ENCODE peak calls at places on chromosomes 3 and 15, in seven cellular contexts. One of them, this sample, is unnamed.

GRCh38 chr15:20358066-20358780 is 183.4 kb downstream of the GOLGA6L6 start:
- DNase-seq in fibroblast of pulmonary artery: no peak
- DNase-seq in cardiac muscle cell: no peak
- DNase-seq in brain microvascular endothelial cell: no peak
- DNase-seq in cardiac fibroblast: no peak
- DNase-seq in dorsolateral prefrontal cortex: peak
- DNase-seq in upper lobe of right lung: peak
- DNase-seq in this sample: peak

GRCh38 chr15:75836953-75837321 is 6.3 kb upstream of the UBE2Q2 start:
- DNase-seq in dorsolateral prefrontal cortex: no peak
- DNase-seq in cardiac fibroblast: peak
- DNase-seq in upper lobe of right lung: no peak
- DNase-seq in cardiac muscle cell: peak
- DNase-seq in fibroblast of pulmonary artery: peak
- DNase-seq in brain microvascular endothelial cell: peak
- DNase-seq in this sample: peak

GRCh38 chr3:101936419-101937331 is 87.4 kb downstream of the NFKBIZ start:
- DNase-seq in brain microvascular endothelial cell: peak
- DNase-seq in fibroblast of pulmonary artery: peak
- DNase-seq in cardiac muscle cell: peak
- DNase-seq in dorsolateral prefrontal cortex: no peak
- DNase-seq in upper lobe of right lung: no peak
- DNase-seq in cardiac fibroblast: peak
- DNase-seq in this sample: no peak

GRCh38 chr3:9168230-9168629 is 81.2 kb downstream of the SRGAP3 start:
- DNase-seq in dorsolateral prefrontal cortex: no peak
- DNase-seq in fibroblast of pulmonary artery: no peak
- DNase-seq in cardiac fibroblast: no peak
- DNase-seq in brain microvascular endothelial cell: no peak
- DNase-seq in cardiac muscle cell: no peak
- DNase-seq in upper lobe of right lung: no peak
- DNase-seq in this sample: no peak

GRCh38 chr15:58401991-58402649 is 29.7 kb upstream of the LIPC start:
- DNase-seq in dorsolateral prefrontal cortex: no peak
- DNase-seq in upper lobe of right lung: no peak
- DNase-seq in brain microvascular endothelial cell: no peak
- DNase-seq in cardiac fibroblast: peak
- DNase-seq in cardiac muscle cell: peak
- DNase-seq in fibroblast of pulmonary artery: peak
- DNase-seq in this sample: no peak

GRCh38 chr3:155024006-155024638 is 56.0 kb upstream of the MME start:
- DNase-seq in cardiac muscle cell: peak
- DNase-seq in dorsolateral prefrontal cortex: no peak
- DNase-seq in cardiac fibroblast: peak
- DNase-seq in brain microvascular endothelial cell: peak
- DNase-seq in upper lobe of right lung: no peak
- DNase-seq in fibroblast of pulmonary artery: peak
- DNase-seq in this sample: no peak

GRCh38 chr3:64291956-64292355 is 66.7 kb upstream of the PRICKLE2 start:
- DNase-seq in fibroblast of pulmonary artery: peak
- DNase-seq in cardiac fibroblast: peak
- DNase-seq in upper lobe of right lung: no peak
- DNase-seq in cardiac muscle cell: peak
- DNase-seq in brain microvascular endothelial cell: peak
- DNase-seq in dorsolateral prefrontal cortex: no peak
- DNase-seq in this sample: no peak

GRCh38 chr3:129360224-129360623 is 68.2 kb downstream of the EFCAB12 start:
- DNase-seq in cardiac muscle cell: no peak
- DNase-seq in brain microvascular endothelial cell: no peak
- DNase-seq in cardiac fibroblast: no peak
- DNase-seq in fibroblast of pulmonary artery: no peak
- DNase-seq in upper lobe of right lung: no peak
- DNase-seq in dorsolateral prefrontal cortex: no peak
- DNase-seq in this sample: no peak

GRCh38 chr3:21170964-21171363 is 580.0 kb downstream of the ZNF385D start:
- DNase-seq in brain microvascular endothelial cell: peak
- DNase-seq in fibroblast of pulmonary artery: peak
- DNase-seq in cardiac fibroblast: peak
- DNase-seq in cardiac muscle cell: peak
- DNase-seq in dorsolateral prefrontal cortex: no peak
- DNase-seq in upper lobe of right lung: no peak
- DNase-seq in this sample: no peak

GRCh38 chr3:61669676-61670299 is 108.4 kb downstream of the PTPRG start:
- DNase-seq in dorsolateral prefrontal cortex: no peak
- DNase-seq in brain microvascular endothelial cell: no peak
- DNase-seq in cardiac muscle cell: no peak
- DNase-seq in upper lobe of right lung: no peak
- DNase-seq in cardiac fibroblast: no peak
- DNase-seq in fibroblast of pulmonary artery: no peak
- DNase-seq in this sample: no peak

GRCh38 chr15:68595761-68596160 is 17.0 kb downstream of the CORO2B start:
- DNase-seq in cardiac muscle cell: no peak
- DNase-seq in fibroblast of pulmonary artery: no peak
- DNase-seq in cardiac fibroblast: no peak
- DNase-seq in upper lobe of right lung: no peak
- DNase-seq in brain microvascular endothelial cell: no peak
- DNase-seq in dorsolateral prefrontal cortex: no peak
- DNase-seq in this sample: no peak

GRCh38 chr3:61560452-61561373 is 658 bp upstream of the PTPRG start:
- DNase-seq in upper lobe of right lung: peak
- DNase-seq in dorsolateral prefrontal cortex: peak
- DNase-seq in cardiac muscle cell: peak
- DNase-seq in brain microvascular endothelial cell: peak
- DNase-seq in cardiac fibroblast: peak
- DNase-seq in fibroblast of pulmonary artery: peak
- DNase-seq in this sample: no peak

DNA sequence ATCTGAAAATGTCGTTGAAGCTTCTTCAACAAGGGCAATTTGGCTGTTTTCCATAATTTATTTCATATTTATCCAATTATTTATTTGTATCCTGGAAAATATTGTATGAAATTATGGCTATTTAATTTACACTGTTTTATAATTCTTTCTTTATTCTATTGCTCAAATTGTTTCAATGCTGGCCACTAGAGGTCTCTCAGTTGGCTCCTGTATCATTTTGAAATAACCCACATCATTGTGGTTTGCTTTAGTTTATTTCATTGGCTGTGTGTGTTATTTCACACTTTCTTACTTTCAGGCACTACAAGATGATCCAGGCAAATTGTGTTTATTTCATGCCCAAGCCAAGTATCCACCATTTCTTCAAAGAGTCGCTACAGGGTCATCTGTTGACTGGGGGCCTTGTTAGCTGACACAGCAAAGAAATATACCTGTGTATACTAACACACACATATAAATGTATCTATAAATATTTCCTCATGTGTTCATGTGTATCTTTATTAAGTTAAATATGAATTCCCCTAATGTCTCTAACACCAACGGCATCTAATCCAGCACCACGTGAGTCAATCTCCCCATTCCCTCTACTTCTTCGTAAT is 86.2 kb downstream of the NPAP1 start:
- DNase-seq in brain microvascular endothelial cell: no peak
- DNase-seq in upper lobe of right lung: no peak
- DNase-seq in cardiac fibroblast: peak
- DNase-seq in cardiac muscle cell: peak
- DNase-seq in fibroblast of pulmonary artery: peak
- DNase-seq in dorsolateral prefrontal cortex: no peak
- DNase-seq in this sample: no peak
- TF ChIP-seq CTCF in brain microvascular endothelial cell: peak
- TF ChIP-seq CTCF in upper lobe of right lung: peak
- TF ChIP-seq CTCF in cardiac fibroblast: peak
- TF ChIP-seq CTCF in cardiac muscle cell: peak
- TF ChIP-seq CTCF in fibroblast of pulmonary artery: peak
- TF ChIP-seq CTCF in dorsolateral prefrontal cortex: peak
- TF ChIP-seq CTCF in this sample: no peak

GRCh38 chr3:165874663-165875489 is 37.7 kb upstream of the BCHE start:
- DNase-seq in cardiac fibroblast: no peak
- DNase-seq in brain microvascular endothelial cell: no peak
- DNase-seq in cardiac muscle cell: no peak
- DNase-seq in upper lobe of right lung: peak
- DNase-seq in dorsolateral prefrontal cortex: no peak
- DNase-seq in fibroblast of pulmonary artery: no peak
- DNase-seq in this sample: no peak
- TF ChIP-seq CTCF in cardiac fibroblast: no peak
- TF ChIP-seq CTCF in brain microvascular endothelial cell: no peak
- TF ChIP-seq CTCF in cardiac muscle cell: no peak
- TF ChIP-seq CTCF in upper lobe of right lung: no peak
- TF ChIP-seq CTCF in dorsolateral prefrontal cortex: no peak
- TF ChIP-seq CTCF in fibroblast of pulmonary artery: no peak
- TF ChIP-seq CTCF in this sample: no peak

DNA sequence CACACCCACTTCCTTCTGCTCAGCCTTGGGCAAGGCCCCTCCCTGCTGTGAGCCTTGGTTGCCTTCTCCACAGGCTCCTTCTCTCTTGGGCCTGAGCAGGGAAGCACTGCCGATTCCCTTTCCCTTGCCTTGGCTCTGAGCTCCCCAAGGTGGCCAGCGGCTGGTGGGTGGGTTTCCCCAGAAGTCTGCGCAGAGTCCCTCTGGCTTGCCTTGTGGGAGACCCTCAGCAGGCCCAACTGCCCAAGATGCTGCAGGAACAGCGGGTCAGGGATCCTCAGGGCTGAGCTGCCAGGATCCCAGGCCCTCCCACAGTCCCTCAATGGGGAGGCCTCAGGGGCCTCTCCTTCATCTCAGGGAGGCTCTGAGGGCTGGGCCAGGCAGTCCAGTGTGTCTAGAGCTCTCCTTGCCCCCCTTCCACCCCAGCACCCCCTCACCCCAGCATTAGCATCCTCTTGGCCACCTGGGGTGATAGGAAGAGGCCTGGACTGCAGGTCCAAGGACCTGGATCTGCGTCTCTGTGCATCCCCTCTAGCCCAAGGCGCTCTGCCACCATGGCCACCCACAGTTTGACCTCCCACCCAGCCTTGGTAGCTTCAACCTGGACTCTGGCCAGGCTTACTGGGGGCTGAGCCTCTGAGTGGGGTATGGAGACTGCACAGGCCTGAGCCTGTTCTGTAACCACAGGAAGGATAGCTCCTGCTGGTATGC is 68.6 kb downstream of the EXOG start:
- DNase-seq in upper lobe of right lung: peak
- DNase-seq in fibroblast of pulmonary artery: no peak
- DNase-seq in brain microvascular endothelial cell: no peak
- DNase-seq in dorsolateral prefrontal cortex: no peak
- DNase-seq in cardiac muscle cell: no peak
- DNase-seq in cardiac fibroblast: no peak
- DNase-seq in this sample: no peak
- TF ChIP-seq CTCF in upper lobe of right lung: no peak
- TF ChIP-seq CTCF in fibroblast of pulmonary artery: no peak
- TF ChIP-seq CTCF in brain microvascular endothelial cell: no peak
- TF ChIP-seq CTCF in dorsolateral prefrontal cortex: no peak
- TF ChIP-seq CTCF in cardiac muscle cell: no peak
- TF ChIP-seq CTCF in cardiac fibroblast: no peak
- TF ChIP-seq CTCF in this sample: no peak

GRCh38 chr15:42491540-42492225 is 742 bp upstream of the ZNF106 start:
- DNase-seq in brain microvascular endothelial cell: peak
- DNase-seq in fibroblast of pulmonary artery: peak
- DNase-seq in cardiac fibroblast: peak
- DNase-seq in dorsolateral prefrontal cortex: no peak
- DNase-seq in upper lobe of right lung: no peak
- DNase-seq in cardiac muscle cell: peak
- DNase-seq in this sample: no peak

GRCh38 chr15:42493694-42494093 is 1.7 kb upstream of the SNAP23 start:
- DNase-seq in brain microvascular endothelial cell: no peak
- DNase-seq in dorsolateral prefrontal cortex: no peak
- DNase-seq in cardiac fibroblast: no peak
- DNase-seq in fibroblast of pulmonary artery: no peak
- DNase-seq in upper lobe of right lung: no peak
- DNase-seq in cardiac muscle cell: no peak
- DNase-seq in this sample: no peak

GRCh38 chr15:42494998-42495360 is 455 bp upstream of the SNAP23 start:
- DNase-seq in brain microvascular endothelial cell: peak
- DNase-seq in dorsolateral prefrontal cortex: peak
- DNase-seq in cardiac muscle cell: peak
- DNase-seq in upper lobe of right lung: no peak
- DNase-seq in fibroblast of pulmonary artery: peak
- DNase-seq in cardiac fibroblast: peak
- DNase-seq in this sample: no peak

GRCh38 chr15:42490246-42490742 is 647 bp downstream of the ZNF106 start:
- DNase-seq in cardiac muscle cell: no peak
- DNase-seq in upper lobe of right lung: no peak
- DNase-seq in fibroblast of pulmonary artery: peak
- DNase-seq in dorsolateral prefrontal cortex: no peak
- DNase-seq in brain microvascular endothelial cell: no peak
- DNase-seq in cardiac fibroblast: peak
- DNase-seq in this sample: no peak

DNA sequence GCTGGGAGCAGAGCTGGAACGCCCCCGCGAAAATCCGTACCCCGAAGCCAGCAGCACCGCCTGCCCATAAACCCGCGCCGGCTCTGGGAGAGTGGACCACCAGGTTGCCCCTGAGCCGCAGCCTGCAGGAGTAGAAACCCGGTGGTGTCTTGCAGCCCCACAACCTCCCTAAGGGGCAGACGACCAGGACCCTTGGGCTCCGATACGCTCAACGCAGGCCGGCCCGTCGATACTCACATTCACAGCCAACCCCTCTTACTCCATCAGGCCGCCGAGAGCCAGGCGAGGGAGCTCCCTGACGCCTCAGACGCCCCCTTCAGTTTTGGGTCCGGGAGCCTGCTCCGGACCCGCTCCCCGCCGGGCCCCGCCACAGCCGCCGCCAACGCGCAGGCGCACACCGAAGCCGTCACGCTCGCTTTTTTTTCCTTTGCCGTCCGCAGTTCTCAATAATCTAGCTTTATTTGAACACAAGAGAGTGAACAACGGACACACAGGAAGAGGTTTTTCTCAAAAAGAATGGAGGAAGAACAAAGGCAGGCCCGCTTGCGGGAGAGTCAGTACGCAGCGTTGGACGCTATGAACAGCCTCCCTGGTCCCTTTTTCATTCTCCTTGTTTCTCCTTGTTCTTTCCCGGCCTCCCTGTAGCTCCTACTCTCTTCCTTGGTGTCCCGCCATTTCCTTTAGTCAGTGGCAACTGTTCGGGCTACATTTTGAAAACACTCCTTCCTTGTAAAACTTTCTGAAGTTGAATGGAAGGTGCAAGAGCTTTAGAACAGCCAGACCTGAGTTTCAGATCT is at the start of gene ZNF106:
- DNase-seq in dorsolateral prefrontal cortex: peak
- DNase-seq in cardiac muscle cell: peak
- DNase-seq in upper lobe of right lung: peak
- DNase-seq in fibroblast of pulmonary artery: peak
- DNase-seq in brain microvascular endothelial cell: peak
- DNase-seq in cardiac fibroblast: peak
- DNase-seq in this sample: peak
- TF ChIP-seq CTCF in dorsolateral prefrontal cortex: no peak
- TF ChIP-seq CTCF in cardiac muscle cell: no peak
- TF ChIP-seq CTCF in upper lobe of right lung: no peak
- TF ChIP-seq CTCF in fibroblast of pulmonary artery: no peak
- TF ChIP-seq CTCF in brain microvascular endothelial cell: peak
- TF ChIP-seq CTCF in cardiac fibroblast: no peak
- TF ChIP-seq CTCF in this sample: no peak

GRCh38 chr3:182948305-182948704 is 32.0 kb downstream of the DCUN1D1 start:
- DNase-seq in dorsolateral prefrontal cortex: no peak
- DNase-seq in cardiac fibroblast: no peak
- DNase-seq in upper lobe of right lung: no peak
- DNase-seq in brain microvascular endothelial cell: no peak
- DNase-seq in cardiac muscle cell: no peak
- DNase-seq in fibroblast of pulmonary artery: no peak
- DNase-seq in this sample: no peak
- TF ChIP-seq CTCF in dorsolateral prefrontal cortex: no peak
- TF ChIP-seq CTCF in cardiac fibroblast: no peak
- TF ChIP-seq CTCF in upper lobe of right lung: no peak
- TF ChIP-seq CTCF in brain microvascular endothelial cell: no peak
- TF ChIP-seq CTCF in cardiac muscle cell: no peak
- TF ChIP-seq CTCF in fibroblast of pulmonary artery: no peak
- TF ChIP-seq CTCF in this sample: no peak

This sample was measured in natural killer cell.